ENCODE peak calls at places on chromosomes 4 and X, in seven cellular contexts. Y is IMR-90, Q is mesendoderm, H is mesenchymal stem cell, S is H1, K is trophoblast cell, N is neuronal stem cell. F is an unnamed sample.

GRCh38 chr4:45550766-45551366 is 573.0 kb downstream of the GABRG1 start:
- DNase-seq in Y (no peak), H (no peak), K (no peak), Q (no peak), S (no peak), N (no peak), F (no peak)

GRCh38 chr4:57249083-57249482 is 138.9 kb upstream of the IGFBP7 start:
- DNase-seq in H (no peak), Q (no peak), K (no peak), S (no peak), N (no peak), Y (peak), F (no peak)

GRCh38 chrX:150935466-150935865 is 37.0 kb upstream of the CD99L2 start:
- DNase-seq in H (no peak), Y (peak), N (no peak), Q (no peak), K (no peak), S (no peak), F (no peak)

GRCh38 chrX:139639253-139639652 is 68.7 kb downstream of the MCF2 start:
- DNase-seq in S (no peak), H (no peak), N (no peak), K (no peak), Q (no peak), Y (no peak), F (no peak)

GRCh38 chrX:150870487-150871340 is 27.8 kb downstream of the CD99L2 start:
- DNase-seq in H (no peak), S (no peak), N (no peak), K (no peak), Q (no peak), Y (peak), F (no peak)

GRCh38 chrX:113514906-113515305 is 674.3 kb upstream of the AMOT start:
- DNase-seq in H (no peak), N (no peak), Y (no peak), Q (peak), S (no peak), K (no peak), F (no peak)

GRCh38 chr4:152515678-152516077 is 20.2 kb downstream of the FBXW7 start:
- DNase-seq in Y (peak), H (peak), K (no peak), Q (no peak), S (no peak), N (no peak), F (no peak)

GRCh38 chr4:2364654-2365053 is 53.8 kb downstream of the ZFYVE28 start:
- DNase-seq in K (no peak), S (no peak), H (no peak), Y (no peak), N (no peak), Q (no peak), F (no peak)

GRCh38 chr4:138241281-138242075 is 671 bp downstream of the SLC7A11 start:
- DNase-seq in Y (peak), K (no peak), S (no peak), H (peak), Q (no peak), N (no peak), F (no peak)

GRCh38 chrX:14630724-14631123 is 101.4 kb downstream of the GLRA2 start:
- DNase-seq in Y (no peak), H (no peak), Q (peak), S (no peak), N (no peak), K (no peak), F (no peak)

GRCh38 chr4:136643416-136643815 is 888.9 kb downstream of the PCDH18 start:
- DNase-seq in H (no peak), S (no peak), Q (no peak), K (no peak), Y (no peak), N (no peak), F (no peak)

GRCh38 chrX:15343075-15343476 is 7.8 kb upstream of the PIGA start:
- DNase-seq in Q (no peak), Y (peak), H (peak), K (peak), N (no peak), S (no peak), F (no peak)

GRCh38 chr4:96407651-96408342 is 567.9 kb downstream of the PDHA2 start:
- DNase-seq in S (no peak), H (no peak), K (no peak), N (no peak), Y (no peak), Q (no peak), F (no peak)

GRCh38 chrX:119516157-119516702 is 48.0 kb downstream of the SLC25A5 start:
- DNase-seq in H (peak), Y (peak), N (peak), S (peak), K (peak), Q (peak), F (peak)

GRCh38 chrX:30941898-30942297 is 52.8 kb upstream of the TAB3 start:
- DNase-seq in Y (no peak), Q (no peak), N (no peak), H (no peak), S (no peak), K (peak), F (no peak)

GRCh38 chr4:184400891-184401290 is 73.5 kb downstream of the IRF2 start:
- DNase-seq in Y (no peak), K (no peak), H (no peak), Q (no peak), S (no peak), N (no peak), F (no peak)

GRCh38 chrX:53086464-53086863 is 4.3 kb downstream of the TSPYL2 start:
- DNase-seq in N (no peak), K (no peak), H (no peak), Q (no peak), S (no peak), Y (no peak), F (no peak)

GRCh38 chr4:8040607-8041006 is 100.9 kb upstream of the AFAP1 start:
- DNase-seq in N (no peak), Q (no peak), Y (no peak), K (no peak), H (no peak), S (no peak), F (no peak)

GRCh38 chrX:8083276-8083675 is 87.8 kb downstream of the VCX2 start:
- DNase-seq in H (peak), S (no peak), Y (no peak), K (no peak), Q (no peak), N (no peak), F (no peak)

GRCh38 chr4:64305565-64306254 is 103.5 kb downstream of the TECRL start:
- DNase-seq in Y (no peak), S (no peak), K (no peak), H (no peak), Q (peak), N (no peak), F (no peak)

GRCh38 chrX:42783456-42783855 is 5.5 kb upstream of the PPP1R2C start:
- DNase-seq in N (no peak), K (no peak), S (no peak), Q (no peak), H (peak), Y (no peak), F (no peak)

GRCh38 chrX:72110051-72110926 is 21.4 kb downstream of the RTL5 start:
- DNase-seq in Q (no peak), N (no peak), K (no peak), Y (no peak), H (no peak), S (no peak), F (no peak)

GRCh38 chr4:84582988-84583870 is at the start of gene CDS1:
- DNase-seq in H (peak), S (peak), N (no peak), Q (peak), Y (no peak), K (peak), F (peak)

GRCh38 chrX:16123222-16123786 is at the start of gene GRPR:
- DNase-seq in K (peak), N (peak), Q (peak), H (peak), Y (peak), S (peak), F (peak)

GRCh38 chr4:84218002-84218401 is 281.1 kb downstream of the NKX6-1 start:
- DNase-seq in N (peak), S (no peak), Y (no peak), K (no peak), Q (peak), H (no peak), F (peak)

GRCh38 chr4:147768113-147768512 is 36.2 kb downstream of the ARHGAP10 start:
- DNase-seq in S (no peak), N (no peak), Y (peak), H (peak), K (no peak), Q (no peak), F (no peak)

GRCh38 chrX:138917781-138918180 is 206.3 kb upstream of the FGF13 start:
- DNase-seq in K (no peak), N (no peak), Y (peak), Q (no peak), H (no peak), S (no peak), F (no peak)

GRCh38 chrX:152936306-152936705 is 38.4 kb downstream of the ZNF185 start:
- DNase-seq in K (no peak), Q (no peak), N (no peak), H (no peak), Y (no peak), S (no peak), F (no peak)

GRCh38 chr4:85475631-85476233 is 782 bp downstream of the ARHGAP24 start:
- DNase-seq in Q (no peak), K (peak), Y (no peak), N (peak), S (peak), H (peak), F (no peak)

GRCh38 chrX:17591741-17592110 is 145.6 kb upstream of the SCML1 start:
- DNase-seq in Q (no peak), K (no peak), N (no peak), S (no peak), Y (peak), H (peak), F (no peak)

GRCh38 chrX:6849711-6850415 is 297.6 kb upstream of the STS start:
- DNase-seq in Q (peak), K (no peak), H (peak), N (no peak), Y (peak), S (no peak), F (no peak)

GRCh38 chr4:1056671-1057402 is 45.4 kb downstream of the FGFRL1 start:
- DNase-seq in N (no peak), Y (no peak), Q (no peak), S (no peak), H (no peak), K (no peak), F (peak)

GRCh38 chr4:25457053-25457715 is 80.1 kb downstream of the ANAPC4 start:
- DNase-seq in Y (peak), H (peak), N (no peak), Q (peak), K (no peak), S (no peak), F (no peak)

GRCh38 chr4:7254736-7255487 is 62.6 kb downstream of the SORCS2 start:
- DNase-seq in N (no peak), Y (no peak), S (no peak), H (no peak), Q (no peak), K (no peak), F (no peak)

GRCh38 chr4:115883862-115884261 is 770.4 kb upstream of the NDST4 start:
- DNase-seq in N (no peak), H (no peak), Q (peak), S (no peak), K (no peak), Y (no peak), F (no peak)

GRCh38 chrX:93242897-93243296 is 430.5 kb downstream of the NAP1L3 start:
- DNase-seq in S (no peak), H (no peak), N (no peak), K (no peak), Q (no peak), Y (no peak), F (no peak)

GRCh38 chrX:137044893-137045292 is 11.1 kb upstream of the GPR101 start:
- DNase-seq in N (no peak), K (no peak), Y (no peak), H (no peak), Q (no peak), S (no peak), F (no peak)
- H3K9ac ChIP-seq in N (no peak), K (no peak), Y (no peak), H (no peak), Q (no peak), S (no peak), F (no peak)

GRCh38 chr4:168771251-168771650 is 238.8 kb downstream of the CBR4 start:
- DNase-seq in H (no peak), Y (no peak), K (no peak), N (no peak), S (no peak), Q (no peak), F (no peak)

GRCh38 chr4:168769857-168770256 is 240.2 kb downstream of the CBR4 start:
- DNase-seq in Q (no peak), K (no peak), N (no peak), S (no peak), H (no peak), Y (no peak), F (no peak)

GRCh38 chr4:168765726-168766125 is 244.3 kb downstream of the CBR4 start:
- DNase-seq in S (no peak), Y (peak), H (no peak), K (no peak), Q (no peak), N (no peak), F (no peak)

GRCh38 chr4:168766537-168767316 is 243.3 kb downstream of the CBR4 start:
- DNase-seq in Y (peak), S (no peak), H (peak), N (no peak), Q (no peak), K (no peak), F (no peak)

GRCh38 chr4:168769416-168769815 is 240.6 kb downstream of the CBR4 start:
- DNase-seq in S (no peak), N (no peak), Q (no peak), Y (peak), K (no peak), H (peak), F (no peak)
- H3K4me2 ChIP-seq in S (no peak), N (no peak), Q (no peak), Y (no peak), K (no peak), H (no peak), F (no peak)

GRCh38 chrX:148664171-148664570 is 163.8 kb downstream of the AFF2 start:
- DNase-seq in S (no peak), H (no peak), Q (no peak), K (no peak), Y (no peak), N (no peak), F (no peak)

GRCh38 chrX:148661035-148661434 is 160.6 kb downstream of the AFF2 start:
- DNase-seq in H (no peak), N (no peak), K (no peak), Q (no peak), Y (no peak), S (no peak), F (no peak)

GRCh38 chrX:148662014-148662413 is 161.6 kb downstream of the AFF2 start:
- DNase-seq in K (no peak), Q (no peak), N (no peak), H (no peak), S (no peak), Y (no peak), F (no peak)

GRCh38 chrX:148659481-148659880 is 159.1 kb downstream of the AFF2 start:
- DNase-seq in Q (no peak), Y (no peak), N (no peak), K (no peak), H (no peak), S (no peak), F (no peak)

DNA sequence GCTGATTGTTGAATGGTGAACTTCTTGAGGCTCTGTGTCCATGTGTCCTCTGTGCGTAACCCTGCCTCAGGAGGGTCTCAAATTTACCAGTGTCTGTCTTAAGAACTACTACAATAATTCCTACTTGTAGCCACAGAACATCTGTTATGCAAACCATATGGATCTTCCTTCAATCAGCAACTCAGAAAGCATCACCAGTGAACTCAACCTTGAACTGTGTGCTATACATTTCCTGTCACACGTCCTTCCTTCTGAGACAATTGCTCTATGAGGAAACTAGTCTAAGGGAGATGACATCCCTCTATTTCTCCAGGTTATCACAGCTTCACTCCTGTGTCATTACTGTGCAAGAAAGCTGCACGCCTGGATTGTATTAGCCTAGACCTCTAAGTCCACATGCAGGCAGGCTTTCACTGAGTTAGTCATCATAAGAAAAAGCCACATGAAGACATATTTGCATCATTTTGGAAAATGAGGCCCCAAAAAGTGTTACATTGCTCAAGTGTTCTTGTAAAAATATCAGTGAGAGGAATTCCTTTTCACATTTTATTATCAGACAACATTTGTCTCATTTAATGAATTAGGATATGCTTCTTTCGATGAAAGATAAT is 157.8 kb downstream of the AFF2 start:
- DNase-seq in Q (no peak), Y (no peak), N (no peak), K (no peak), S (no peak), H (no peak), F (no peak)
- H4K8ac ChIP-seq in Q (no peak), Y (no peak), N (no peak), K (no peak), S (no peak), H (no peak), F (no peak)

DNA sequence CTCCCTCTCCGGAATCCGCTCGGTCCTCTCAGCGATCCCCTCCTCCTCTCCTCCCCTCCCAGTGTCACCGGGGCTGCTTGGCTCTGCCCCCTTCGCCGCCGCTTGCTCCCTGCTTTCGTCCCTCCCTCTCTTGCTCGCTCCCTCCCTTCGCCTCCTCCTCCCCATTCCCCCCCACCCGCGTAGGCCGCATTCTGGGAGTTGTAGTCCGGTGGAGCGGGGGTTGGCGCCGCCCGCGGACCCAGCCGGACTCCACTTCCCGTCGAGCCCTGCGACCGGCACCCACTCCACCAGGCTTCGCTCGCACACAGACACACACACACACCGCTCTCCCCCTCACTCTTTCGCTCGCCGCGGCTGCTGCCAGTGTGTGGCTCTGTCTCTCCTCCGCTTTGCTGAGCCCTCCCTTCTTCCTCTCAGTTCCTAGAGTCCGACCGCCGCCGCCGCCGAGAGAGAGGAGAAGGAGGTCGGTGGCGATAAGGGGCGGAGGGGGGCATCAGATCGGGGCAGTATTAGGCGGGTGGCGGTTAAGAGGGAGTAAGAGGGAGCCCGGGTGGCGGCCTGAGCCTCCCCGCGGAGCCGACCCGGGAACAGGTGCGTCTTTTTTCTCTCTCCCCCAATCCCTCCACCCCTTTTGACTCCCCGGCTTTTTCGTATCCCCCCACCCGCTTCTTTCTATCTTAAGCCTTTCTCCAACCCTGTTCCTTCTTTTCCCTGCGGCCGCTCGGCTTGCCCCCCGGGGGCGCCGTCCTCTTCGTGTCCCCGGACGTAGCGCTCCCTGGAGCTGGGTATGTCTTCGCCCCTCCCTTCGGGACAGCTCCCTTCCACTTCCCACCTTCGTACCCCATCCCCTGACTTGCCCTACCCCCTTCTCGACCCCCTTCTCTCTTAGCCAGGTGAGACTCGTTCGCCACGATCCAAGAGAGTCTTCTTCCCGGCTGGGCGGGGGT is at the start of gene BCORL1:
- DNase-seq in S (peak), K (peak), Y (peak), N (peak), H (peak), Q (peak), F (peak)
- H3K9ac ChIP-seq in S (no peak), K (no peak), Y (peak), N (peak), H (peak), Q (peak), F (no peak)

GRCh38 chrX:67585401-67585800 is 41.6 kb downstream of the AR start:
- DNase-seq in Y (peak), H (no peak), Q (no peak), S (no peak), N (no peak), K (no peak), F (no peak)
- H3K4me2 ChIP-seq in Y (no peak), H (no peak), Q (no peak), S (no peak), N (no peak), K (no peak), F (no peak)

GRCh38 chr4:169617306-169617705 is 3.1 kb upstream of the CLCN3 start:
- DNase-seq in N (no peak), Y (no peak), S (no peak), H (no peak), Q (no peak), K (no peak), F (no peak)
- H4K8ac ChIP-seq in N (no peak), Y (no peak), S (no peak), H (no peak), Q (no peak), K (no peak), F (no peak)

F was measured in H9.